ENCODE peak calls at places on chromosomes 11 and 22, in nine cellular contexts. R, D, B, X, G, F, U, I and T are unnamed samples.

GRCh38 chr11:72343159-72343756 is 91.1 kb downstream of the CLPB start:
- DNase-seq in I (no peak), X (no peak), B (no peak), U (no peak), R (no peak), D (no peak), F (no peak), G (no peak), T (no peak)

GRCh38 chr11:929405-929804 is 3.7 kb downstream of the AP2A2 start:
- DNase-seq in R (no peak), I (no peak), F (no peak), B (no peak), G (no peak), U (no peak), X (no peak), D (no peak), T (no peak)

GRCh38 chr11:38543311-38543710 is 1945.3 kb upstream of the RAG2 start:
- DNase-seq in R (peak), F (no peak), U (no peak), I (no peak), G (no peak), D (no peak), X (no peak), B (peak), T (no peak)

GRCh38 chr11:87352759-87353707 is 315.3 kb downstream of the TMEM135 start:
- DNase-seq in I (peak), G (peak), D (peak), U (peak), X (peak), B (peak), F (peak), R (peak), T (peak)

GRCh38 chr11:32436751-32437405 is 1.5 kb upstream of the WT1 start:
- DNase-seq in X (no peak), F (no peak), R (no peak), D (no peak), G (peak), I (peak), U (peak), B (no peak), T (no peak)

GRCh38 chr11:65590240-65590738 is 5.3 kb downstream of the KCNK7 start:
- DNase-seq in B (peak), U (peak), G (peak), R (no peak), I (no peak), F (no peak), X (no peak), D (no peak), T (no peak)

GRCh38 chr11:68855205-68855978 is 13.7 kb upstream of the CPT1A start:
- DNase-seq in I (no peak), D (peak), B (peak), U (peak), R (no peak), G (peak), F (peak), X (no peak), T (peak)

GRCh38 chr22:26585104-26585790 is 4.7 kb downstream of the TPST2 start:
- DNase-seq in F (peak), D (peak), X (peak), U (no peak), I (no peak), R (peak), B (peak), G (peak), T (no peak)

GRCh38 chr11:19676508-19677379 is 35.9 kb upstream of the NAV2 start:
- DNase-seq in I (no peak), G (no peak), X (no peak), U (no peak), F (peak), D (peak), B (peak), R (no peak), T (no peak)

GRCh38 chr11:121415861-121416260 is 36.3 kb upstream of the SORL1 start:
- DNase-seq in B (peak), I (no peak), R (no peak), D (no peak), X (no peak), U (no peak), F (peak), G (no peak), T (no peak)

GRCh38 chr11:78841451-78842060 is 266.9 kb upstream of the NARS2 start:
- DNase-seq in U (no peak), X (no peak), R (no peak), B (no peak), I (no peak), F (no peak), D (no peak), G (no peak), T (no peak)

GRCh38 chr22:20526628-20527355 is 19.4 kb downstream of the MED15 start:
- DNase-seq in B (peak), U (no peak), I (no peak), R (no peak), X (no peak), F (no peak), D (peak), G (no peak), T (no peak)
- TF ChIP-seq CTCF in B (peak), U (no peak), I (no peak), R (peak), X (no peak), F (no peak), D (peak), G (no peak), T (no peak)

GRCh38 chr22:46387748-46388147 is 52.2 kb downstream of the TRMU start:
- DNase-seq in U (no peak), I (no peak), B (no peak), R (no peak), D (no peak), F (no peak), X (no peak), G (no peak), T (no peak)

GRCh38 chr22:46388647-46389046 is 53.1 kb downstream of the TRMU start:
- DNase-seq in X (no peak), G (no peak), R (no peak), U (no peak), B (no peak), D (no peak), F (no peak), I (no peak), T (no peak)

GRCh38 chr22:46382524-46382923 is 47.0 kb downstream of the TRMU start:
- DNase-seq in R (no peak), X (no peak), U (no peak), F (no peak), G (no peak), I (no peak), B (no peak), D (no peak), T (no peak)

GRCh38 chr22:46389081-46389480 is 53.6 kb downstream of the TRMU start:
- DNase-seq in X (no peak), F (no peak), U (no peak), I (no peak), G (no peak), B (no peak), D (no peak), R (no peak), T (no peak)

GRCh38 chr22:46386312-46386711 is 50.8 kb downstream of the TRMU start:
- DNase-seq in F (no peak), D (no peak), G (no peak), X (no peak), U (no peak), R (no peak), B (no peak), I (no peak), T (no peak)
- TF ChIP-seq CTCF in F (no peak), D (no peak), G (no peak), X (no peak), U (no peak), R (no peak), B (no peak), I (no peak), T (no peak)

GRCh38 chr11:126163074-126163700 is 48.3 kb downstream of the RPUSD4 start:
- DNase-seq in R (peak), B (peak), U (no peak), F (no peak), D (no peak), I (peak), G (no peak), X (no peak), T (peak)
- TF ChIP-seq CTCF in R (no peak), B (no peak), U (no peak), F (no peak), D (no peak), I (peak), G (no peak), X (no peak), T (no peak)

DNA sequence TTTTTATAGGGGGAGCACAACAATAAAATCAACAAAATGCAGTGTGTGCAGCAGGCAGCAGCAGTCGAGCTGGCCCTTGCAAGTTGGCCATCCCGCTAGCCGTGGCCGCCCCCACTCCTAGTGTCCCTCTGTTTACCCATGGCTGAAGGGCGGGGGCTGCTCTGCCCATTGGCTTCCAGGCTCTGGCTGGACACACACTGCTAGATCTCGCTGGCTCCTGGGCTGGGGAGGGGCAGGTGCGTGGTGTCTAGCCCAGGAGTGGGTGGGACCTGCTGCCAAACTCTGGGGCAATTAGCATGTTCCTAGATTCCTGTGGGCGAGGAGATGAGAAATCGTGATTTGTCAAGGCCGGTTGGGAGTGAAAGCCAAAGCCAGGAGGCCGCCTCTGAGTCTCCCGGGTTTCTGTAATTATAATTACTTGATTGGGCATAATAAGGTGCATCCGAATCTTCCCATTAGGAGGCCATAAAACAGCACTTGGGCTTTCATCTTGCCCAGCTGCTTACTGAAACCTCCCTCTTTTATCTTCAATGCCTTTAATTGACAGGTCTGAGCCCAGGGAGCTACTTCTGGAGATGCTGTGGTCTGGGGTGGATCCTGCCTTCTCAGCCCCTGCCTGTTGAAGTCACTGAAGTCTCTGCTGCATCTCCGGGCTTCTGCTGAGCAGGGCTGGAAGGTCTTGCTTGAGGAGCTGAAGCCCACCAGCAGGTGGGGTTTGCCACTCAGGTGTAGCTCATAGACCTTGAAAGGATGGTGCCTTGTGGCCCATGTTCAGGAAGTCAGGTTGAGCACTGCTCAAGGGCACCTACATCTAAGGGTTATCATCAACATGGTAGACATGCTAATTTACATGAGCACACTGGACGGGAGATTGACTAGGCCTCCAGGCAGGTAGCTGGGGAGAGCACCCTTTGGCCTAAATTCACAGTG is 44.5 kb upstream of the DKK3 start:
- DNase-seq in D (no peak), F (no peak), I (peak), G (no peak), X (peak), B (no peak), U (peak), R (no peak), T (no peak)
- TF ChIP-seq CTCF in D (peak), F (no peak), I (peak), G (no peak), X (no peak), B (peak), U (no peak), R (peak), T (no peak)

GRCh38 chr11:102611291-102611690 is 13.8 kb downstream of the MMP20 start:
- DNase-seq in X (no peak), B (no peak), R (no peak), I (no peak), U (no peak), D (no peak), F (no peak), G (no peak), T (no peak)
- TF ChIP-seq CTCF in X (no peak), B (no peak), R (no peak), I (no peak), U (no peak), D (no peak), F (no peak), G (no peak), T (no peak)

DNA sequence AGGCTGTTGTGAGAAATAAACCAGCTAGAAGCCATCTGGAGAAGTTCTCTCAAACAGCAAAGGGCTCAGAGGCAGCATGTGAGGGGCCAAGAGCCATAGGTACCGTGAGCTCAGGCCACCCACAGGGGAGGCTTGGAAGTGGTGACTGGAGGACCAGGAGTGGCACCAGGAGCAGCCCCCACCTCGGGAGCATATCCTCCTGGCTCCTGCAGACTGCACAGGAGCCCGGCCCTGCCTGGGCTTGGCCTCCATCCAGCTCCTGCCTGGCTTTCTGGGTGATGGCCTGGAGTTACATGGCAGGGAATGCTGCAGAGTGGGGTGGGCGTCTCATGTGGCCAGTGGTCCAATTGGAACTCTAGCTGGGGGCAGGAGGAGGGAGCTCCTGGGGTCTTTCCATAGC is 4.2 kb upstream of the MPPED1 start:
- DNase-seq in R (no peak), D (no peak), X (no peak), U (peak), F (no peak), B (no peak), I (no peak), G (no peak), T (no peak)
- TF ChIP-seq CTCF in R (no peak), D (no peak), X (no peak), U (no peak), F (no peak), B (no peak), I (no peak), G (no peak), T (no peak)